ENCODE peak calls at places on chromosomes 13 and 19, in seven cellular contexts. One of them, this sample, is unnamed.

GRCh38 chr13:33126909-33127607 is 110.8 kb downstream of the KL start:
- DNase-seq in Karpas-422: no peak
- DNase-seq in heart right ventricle: peak
- DNase-seq in fibroblast of pulmonary artery: peak
- DNase-seq in memory B cell: no peak
- DNase-seq in stimulated activated CD4-positive, alpha-beta T cell treated with anti-CD3 and anti-CD28 coated beads, Interleukin-15, amount 100 ng/mL, for 48 hours: no peak
- DNase-seq in GM23248: peak
- DNase-seq in this sample: no peak

GRCh38 chr19:14004619-14005380 is 1.3 kb downstream of the RFX1 start:
- DNase-seq in Karpas-422: no peak
- DNase-seq in heart right ventricle: peak
- DNase-seq in fibroblast of pulmonary artery: no peak
- DNase-seq in memory B cell: no peak
- DNase-seq in stimulated activated CD4-positive, alpha-beta T cell treated with anti-CD3 and anti-CD28 coated beads, Interleukin-15, amount 100 ng/mL, for 48 hours: no peak
- DNase-seq in GM23248: peak
- DNase-seq in this sample: no peak

GRCh38 chr13:49214917-49215376 is 5.2 kb upstream of the MLNR start:
- DNase-seq in Karpas-422: peak
- DNase-seq in heart right ventricle: peak
- DNase-seq in fibroblast of pulmonary artery: peak
- DNase-seq in memory B cell: no peak
- DNase-seq in stimulated activated CD4-positive, alpha-beta T cell treated with anti-CD3 and anti-CD28 coated beads, Interleukin-15, amount 100 ng/mL, for 48 hours: peak
- DNase-seq in GM23248: peak
- DNase-seq in this sample: peak

GRCh38 chr19:43672061-43672679 is 2.2 kb upstream of the PLAUR start:
- DNase-seq in Karpas-422: no peak
- DNase-seq in heart right ventricle: no peak
- DNase-seq in fibroblast of pulmonary artery: no peak
- DNase-seq in memory B cell: no peak
- DNase-seq in stimulated activated CD4-positive, alpha-beta T cell treated with anti-CD3 and anti-CD28 coated beads, Interleukin-15, amount 100 ng/mL, for 48 hours: no peak
- DNase-seq in GM23248: peak
- DNase-seq in this sample: no peak

GRCh38 chr19:12574036-12574435 is 22.8 kb upstream of the ZNF564 start:
- DNase-seq in Karpas-422: peak
- DNase-seq in heart right ventricle: no peak
- DNase-seq in fibroblast of pulmonary artery: no peak
- DNase-seq in memory B cell: peak
- DNase-seq in stimulated activated CD4-positive, alpha-beta T cell treated with anti-CD3 and anti-CD28 coated beads, Interleukin-15, amount 100 ng/mL, for 48 hours: no peak
- DNase-seq in GM23248: no peak
- DNase-seq in this sample: no peak

GRCh38 chr19:12692960-12693359 is 3.5 kb downstream of the FBXW9 start:
- DNase-seq in Karpas-422: no peak
- DNase-seq in heart right ventricle: no peak
- DNase-seq in fibroblast of pulmonary artery: no peak
- DNase-seq in memory B cell: no peak
- DNase-seq in stimulated activated CD4-positive, alpha-beta T cell treated with anti-CD3 and anti-CD28 coated beads, Interleukin-15, amount 100 ng/mL, for 48 hours: no peak
- DNase-seq in GM23248: no peak
- DNase-seq in this sample: no peak

GRCh38 chr13:113150545-113151365 is 7.7 kb upstream of the PROZ start:
- DNase-seq in Karpas-422: no peak
- DNase-seq in heart right ventricle: no peak
- DNase-seq in fibroblast of pulmonary artery: no peak
- DNase-seq in memory B cell: no peak
- DNase-seq in stimulated activated CD4-positive, alpha-beta T cell treated with anti-CD3 and anti-CD28 coated beads, Interleukin-15, amount 100 ng/mL, for 48 hours: no peak
- DNase-seq in GM23248: no peak
- DNase-seq in this sample: no peak

GRCh38 chr19:10852098-10852800 is 4.0 kb downstream of the C19orf38 start:
- DNase-seq in Karpas-422: no peak
- DNase-seq in heart right ventricle: no peak
- DNase-seq in fibroblast of pulmonary artery: peak
- DNase-seq in memory B cell: no peak
- DNase-seq in stimulated activated CD4-positive, alpha-beta T cell treated with anti-CD3 and anti-CD28 coated beads, Interleukin-15, amount 100 ng/mL, for 48 hours: no peak
- DNase-seq in GM23248: peak
- DNase-seq in this sample: no peak

GRCh38 chr19:56866563-56866962 is 26.0 kb upstream of the PEG3 start:
- DNase-seq in Karpas-422: no peak
- DNase-seq in heart right ventricle: no peak
- DNase-seq in fibroblast of pulmonary artery: no peak
- DNase-seq in memory B cell: no peak
- DNase-seq in stimulated activated CD4-positive, alpha-beta T cell treated with anti-CD3 and anti-CD28 coated beads, Interleukin-15, amount 100 ng/mL, for 48 hours: no peak
- DNase-seq in GM23248: no peak
- DNase-seq in this sample: no peak

GRCh38 chr19:27793128-27793643 is 1419.8 kb downstream of the UQCRFS1 start:
- DNase-seq in Karpas-422: peak
- DNase-seq in heart right ventricle: peak
- DNase-seq in fibroblast of pulmonary artery: peak
- DNase-seq in memory B cell: no peak
- DNase-seq in stimulated activated CD4-positive, alpha-beta T cell treated with anti-CD3 and anti-CD28 coated beads, Interleukin-15, amount 100 ng/mL, for 48 hours: peak
- DNase-seq in GM23248: peak
- DNase-seq in this sample: peak

GRCh38 chr13:72383646-72384045 is 343.8 kb downstream of the MZT1 start:
- DNase-seq in Karpas-422: no peak
- DNase-seq in heart right ventricle: no peak
- DNase-seq in fibroblast of pulmonary artery: no peak
- DNase-seq in memory B cell: no peak
- DNase-seq in stimulated activated CD4-positive, alpha-beta T cell treated with anti-CD3 and anti-CD28 coated beads, Interleukin-15, amount 100 ng/mL, for 48 hours: no peak
- DNase-seq in GM23248: no peak
- DNase-seq in this sample: no peak

This sample was measured in HCT116.